ENCODE peak calls at places on chromosomes 4 and X, in five cellular contexts. N, J, M, O and C are unnamed samples.

GRCh38 chrX:79721234-79721633 is 293.3 kb upstream of the TBX22 start:
- DNase-seq in N (no peak), J (no peak), M (no peak), O (no peak), C (no peak)

GRCh38 chrX:88072339-88073030 is 554.9 kb downstream of the KLHL4 start:
- DNase-seq in N (no peak), J (no peak), M (no peak), O (no peak), C (no peak)

GRCh38 chr4:55303818-55304217 is 42.2 kb upstream of the SRD5A3 start:
- DNase-seq in N (no peak), J (no peak), M (peak; percentile 37), O (no peak), C (no peak)

GRCh38 chrX:2928583-2929434 is at the start of gene ARSD:
- DNase-seq in N (no peak), J (peak; percentile 74), M (peak; percentile 86), O (peak; percentile 86), C (no peak)

GRCh38 chr4:13403833-13404232 is 80.3 kb downstream of the RAB28 start:
- DNase-seq in N (no peak), J (no peak), M (no peak), O (no peak), C (no peak)

GRCh38 chr4:2494992-2495391 is 26.1 kb downstream of the RNF4 start:
- DNase-seq in N (no peak), J (no peak), M (no peak), O (no peak), C (no peak)

GRCh38 chrX:153946910-153947769 is 2.7 kb upstream of the RENBP start:
- DNase-seq in N (no peak), J (peak; percentile 75), M (peak; percentile 68), O (peak; percentile 91), C (peak; percentile 90)

GRCh38 chrX:69073241-69073640 is 92.0 kb downstream of the PJA1 start:
- DNase-seq in N (no peak), J (no peak), M (no peak), O (no peak), C (no peak)

GRCh38 chr4:23135792-23136645 is 443.3 kb downstream of the GBA3 start:
- DNase-seq in N (no peak), J (peak; percentile 35), M (peak; percentile 41), O (peak; percentile 24), C (peak; percentile 60)

GRCh38 chr4:152029631-152030030 is 268.8 kb upstream of the GATB start:
- DNase-seq in N (no peak), J (no peak), M (no peak), O (no peak), C (no peak)

GRCh38 chrX:24026403-24026801 is 584 bp downstream of the KLHL15 start:
- DNase-seq in N (no peak), J (no peak), M (no peak), O (peak; percentile 48), C (peak; percentile 52)

GRCh38 chrX:48703642-48704481 is 7.3 kb downstream of the SUV39H1 start:
- DNase-seq in N (no peak), J (no peak), M (peak; percentile 23), O (no peak), C (no peak)

GRCh38 chrX:71103110-71103983 is 3.2 kb downstream of the CXorf65 start:
- DNase-seq in N (no peak), J (no peak), M (no peak), O (peak; percentile 64), C (peak; percentile 94)

GRCh38 chrX:123906557-123907316 is 46.9 kb downstream of the XIAP start:
- DNase-seq in N (no peak), J (no peak), M (no peak), O (no peak), C (no peak)

GRCh38 chr4:568351-568652 is 7.8 kb downstream of the TMEM271 start:
- DNase-seq in N (no peak), J (no peak), M (no peak), O (no peak), C (no peak)

GRCh38 chr4:108080752-108081151 is 88.0 kb downstream of the LEF1 start:
- DNase-seq in N (no peak), J (no peak), M (no peak), O (no peak), C (no peak)

GRCh38 chr4:65510976-65511375 is 159.3 kb downstream of the EPHA5 start:
- DNase-seq in N (no peak), J (no peak), M (no peak), O (no peak), C (no peak)

GRCh38 chrX:118188977-118189376 is 72.4 kb upstream of the KLHL13 start:
- DNase-seq in N (no peak), J (no peak), M (no peak), O (peak; percentile 46), C (no peak)

DNA sequence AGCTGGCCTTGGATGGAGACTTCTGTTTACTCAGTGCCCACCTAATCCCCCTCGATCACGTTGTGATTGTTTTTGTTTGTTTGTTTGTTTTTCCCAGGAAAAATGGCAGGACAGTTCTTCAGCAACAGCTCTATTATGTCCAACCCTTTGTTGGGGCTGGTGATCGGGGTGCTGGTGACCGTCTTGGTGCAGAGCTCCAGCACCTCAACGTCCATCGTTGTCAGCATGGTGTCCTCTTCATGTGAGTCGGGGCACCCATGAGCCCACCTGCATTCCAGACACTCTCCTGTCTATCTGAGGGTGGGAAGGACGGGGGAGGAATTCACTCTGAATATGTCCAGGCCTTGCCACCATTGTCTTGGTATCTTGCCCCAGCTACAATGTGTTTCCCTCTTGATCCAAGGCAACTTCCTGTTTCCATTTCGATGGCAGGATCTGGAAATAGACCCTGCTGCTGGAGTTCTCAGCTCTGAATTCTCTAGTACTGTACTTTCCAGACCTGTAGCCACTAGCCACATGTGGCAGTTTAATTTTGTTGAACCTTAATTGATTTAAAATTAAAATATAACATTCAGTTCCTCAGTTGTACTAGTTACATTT is 10.5 kb downstream of the SLC34A2 start:
- DNase-seq in N (no peak), J (no peak), M (no peak), O (no peak), C (no peak)
- TF ChIP-seq MXI1 in N (no peak), J (no peak), M (no peak), O (no peak), C (no peak)

DNA sequence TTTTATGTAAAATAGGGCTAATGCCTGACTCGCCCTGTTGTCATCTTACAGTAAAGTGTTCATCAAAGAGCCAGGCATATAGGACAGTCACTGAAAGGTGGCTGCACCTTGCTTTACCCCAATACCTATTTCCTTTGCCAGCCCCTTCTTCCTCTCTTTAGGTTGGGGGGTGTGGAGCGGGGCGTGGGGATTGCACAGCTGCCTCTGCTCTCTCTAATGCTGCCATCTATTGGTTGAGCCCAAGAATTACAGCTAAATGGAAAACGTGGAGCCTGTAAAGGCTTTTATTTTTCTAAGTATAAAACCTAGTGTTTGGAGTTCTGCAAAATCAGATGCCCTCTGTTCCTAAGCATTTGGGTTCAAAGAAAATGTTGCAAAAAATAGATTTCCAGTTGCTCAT is 47.7 kb downstream of the ATG4A start:
- DNase-seq in N (no peak), J (no peak), M (no peak), O (peak; percentile 21), C (peak; percentile 28)
- TF ChIP-seq MXI1 in N (no peak), J (no peak), M (no peak), O (no peak), C (no peak)

GRCh38 chr4:15149842-15150592 is 147.7 kb downstream of the CPEB2 start:
- DNase-seq in N (peak; percentile 19), J (peak; percentile 93), M (peak; percentile 76), O (peak; percentile 54), C (peak; percentile 92)

GRCh38 chr4:15150636-15151432 is 148.6 kb downstream of the CPEB2 start:
- DNase-seq in N (no peak), J (no peak), M (no peak), O (no peak), C (peak; percentile 33)

GRCh38 chr4:15147709-15148651 is 145.7 kb downstream of the CPEB2 start:
- DNase-seq in N (no peak), J (peak; percentile 59), M (no peak), O (no peak), C (no peak)

GRCh38 chr4:15145709-15146108 is 143.4 kb downstream of the CPEB2 start:
- DNase-seq in N (no peak), J (no peak), M (no peak), O (no peak), C (no peak)

DNA sequence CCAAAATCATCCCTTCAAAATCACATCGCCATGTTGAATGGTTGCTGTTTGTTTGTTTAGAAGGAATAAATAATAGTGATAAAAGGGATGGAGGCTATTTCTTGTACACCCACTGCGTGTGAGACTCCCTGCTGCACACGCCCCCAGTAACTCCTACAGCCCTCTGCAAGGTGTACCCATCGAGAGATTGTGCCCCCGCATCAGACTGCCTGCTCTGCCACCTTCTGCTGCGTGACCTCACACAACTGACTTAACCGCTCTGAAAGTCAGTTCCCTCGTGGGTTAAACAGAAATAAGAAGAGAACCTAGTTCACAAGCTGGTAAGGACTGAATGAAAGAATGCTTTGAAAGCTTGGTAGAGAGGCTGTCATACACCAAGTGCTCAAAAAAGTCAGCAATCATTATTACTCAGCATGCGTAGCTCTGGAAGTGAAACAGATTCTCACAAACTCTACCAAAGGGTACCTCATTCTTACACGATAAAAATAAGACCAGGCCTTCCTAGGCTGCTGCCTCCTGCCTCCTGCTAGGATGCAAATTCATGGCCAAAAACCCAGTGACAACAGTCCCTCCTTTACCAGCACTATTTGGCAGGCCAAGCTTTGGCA is 147.1 kb downstream of the CPEB2 start:
- DNase-seq in N (peak; percentile 33), J (no peak), M (peak; percentile 35), O (no peak), C (no peak)
- TF ChIP-seq MXI1 in N (no peak), J (no peak), M (no peak), O (no peak), C (no peak)

GRCh38 chr4:99458911-99459447 is 23.8 kb upstream of the ADH7 start:
- DNase-seq in N (no peak), J (no peak), M (peak; percentile 4), O (no peak), C (no peak)
- TF ChIP-seq MXI1 in N (no peak), J (no peak), M (no peak), O (no peak), C (no peak)

GRCh38 chrX:10922158-10922557 is 189.0 kb upstream of the HCCS start:
- DNase-seq in N (no peak), J (peak; percentile 1), M (peak; percentile 86), O (no peak), C (no peak)
- TF ChIP-seq MXI1 in N (no peak), J (no peak), M (no peak), O (no peak), C (no peak)

DNA sequence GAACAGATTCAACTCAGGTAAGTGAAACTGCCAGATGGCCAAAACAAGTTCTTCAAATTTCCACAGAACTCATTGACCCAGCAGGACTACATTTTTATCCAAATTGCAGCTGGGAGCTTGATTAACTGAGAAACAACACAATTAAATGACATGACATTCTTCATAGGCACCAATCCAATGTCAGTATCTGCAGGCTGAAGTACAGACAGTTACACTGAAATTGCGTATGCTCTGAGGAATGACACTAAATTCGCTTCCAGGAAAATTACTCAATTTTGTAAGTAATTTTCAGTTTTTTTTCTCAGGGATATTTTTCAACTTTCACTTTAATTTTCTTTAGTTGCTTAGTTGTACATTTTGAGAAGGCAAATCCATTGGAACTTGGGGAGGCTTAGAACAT is 4.5 kb downstream of the C1GALT1C1 start:
- DNase-seq in N (no peak), J (no peak), M (no peak), O (no peak), C (no peak)
- TF ChIP-seq MXI1 in N (no peak), J (no peak), M (no peak), O (no peak), C (no peak)

DNA sequence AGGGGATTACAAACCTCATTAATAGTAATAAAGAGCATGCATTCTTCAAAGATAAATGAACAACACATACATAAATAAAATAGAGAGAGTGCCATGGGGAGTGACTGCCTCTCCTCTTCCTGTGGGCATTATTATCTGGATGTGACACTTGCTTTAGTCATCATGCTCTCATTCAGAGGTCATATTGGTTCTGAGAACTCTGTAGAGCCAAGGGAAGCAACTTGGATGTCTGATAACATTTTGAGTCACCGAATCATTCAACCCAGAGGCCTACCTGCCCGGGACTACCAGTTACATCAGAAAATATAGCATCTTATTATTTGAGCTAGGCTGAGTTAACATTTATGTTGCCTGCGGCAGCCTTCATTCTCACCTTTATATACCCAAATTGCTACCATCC is 489.5 kb downstream of the STIM2 start:
- DNase-seq in N (no peak), J (no peak), M (no peak), O (no peak), C (no peak)
- TF ChIP-seq MXI1 in N (no peak), J (no peak), M (no peak), O (no peak), C (no peak)